ENCODE peak calls at places on chromosome 4, in four cellular contexts. One of them, this sample, is unnamed.

GRCh38 chr4:98939892-98940298 is 11.0 kb upstream of the EIF4E start:
- DNase-seq in AG04450: peak
- DNase-seq in iris pigment epithelial cell: peak
- DNase-seq in RWPE1: peak
- DNase-seq in this sample: peak

GRCh38 chr4:153467897-153468262 is 1.7 kb downstream of the TMEM131L start:
- DNase-seq in RWPE1: no peak
- DNase-seq in AG04450: no peak
- DNase-seq in iris pigment epithelial cell: peak
- DNase-seq in this sample: no peak

GRCh38 chr4:102825261-102826071 is 1.9 kb downstream of the UBE2D3 start:
- DNase-seq in iris pigment epithelial cell: peak
- DNase-seq in RWPE1: peak
- DNase-seq in AG04450: peak
- DNase-seq in this sample: no peak

GRCh38 chr4:86582453-86582852 is 11.7 kb upstream of the PTPN13 start:
- DNase-seq in iris pigment epithelial cell: no peak
- DNase-seq in RWPE1: no peak
- DNase-seq in AG04450: no peak
- DNase-seq in this sample: no peak

GRCh38 chr4:40307627-40308497 is 27.3 kb upstream of the CHRNA9 start:
- DNase-seq in RWPE1: no peak
- DNase-seq in AG04450: no peak
- DNase-seq in iris pigment epithelial cell: no peak
- DNase-seq in this sample: no peak

GRCh38 chr4:74715731-74716435 is 78.4 kb downstream of the BTC start:
- DNase-seq in RWPE1: no peak
- DNase-seq in AG04450: no peak
- DNase-seq in iris pigment epithelial cell: no peak
- DNase-seq in this sample: no peak

GRCh38 chr4:168516841-168517240 is 20.0 kb downstream of the PALLD start:
- DNase-seq in AG04450: no peak
- DNase-seq in RWPE1: no peak
- DNase-seq in iris pigment epithelial cell: no peak
- DNase-seq in this sample: no peak

GRCh38 chr4:39469429-39470077 is 10.7 kb downstream of the LIAS start:
- DNase-seq in RWPE1: peak
- DNase-seq in iris pigment epithelial cell: peak
- DNase-seq in AG04450: peak
- DNase-seq in this sample: peak

GRCh38 chr4:5033266-5033945 is 14.1 kb upstream of the CYTL1 start:
- DNase-seq in AG04450: no peak
- DNase-seq in iris pigment epithelial cell: no peak
- DNase-seq in RWPE1: no peak
- DNase-seq in this sample: no peak

This sample was measured in smooth muscle cell of the brain vasculature.